ENCODE peak calls at places on chromosomes 1 and 21, in four cellular contexts. A, O, P and X are unnamed samples.

GRCh38 chr1:209387969-209388329 is 195.6 kb upstream of the CAMK1G start:
- DNase-seq in A (no peak), O (no peak), P (peak; percentile 51), X (no peak)

GRCh38 chr1:248886237-248886895 is 19.7 kb upstream of the PGBD2 start:
- DNase-seq in A (no peak), O (no peak), P (peak; percentile 68), X (no peak)

GRCh38 chr1:6491480-6491962 is at the start of gene PLEKHG5:
- DNase-seq in A (no peak), O (no peak), P (peak; percentile 41), X (no peak)

GRCh38 chr1:112457241-112457640 is 51.5 kb upstream of the WNT2B start:
- DNase-seq in A (no peak), O (no peak), P (no peak), X (no peak)

GRCh38 chr1:36702963-36703362 is 220.2 kb upstream of the CSF3R start:
- DNase-seq in A (no peak), O (no peak), P (no peak), X (no peak)

GRCh38 chr1:23895993-23896392 is 17.2 kb downstream of the CNR2 start:
- DNase-seq in A (no peak), O (no peak), P (no peak), X (no peak)

GRCh38 chr1:6005276-6005917 is 13.2 kb upstream of the NPHP4 start:
- DNase-seq in A (no peak), O (no peak), P (no peak), X (no peak)

GRCh38 chr1:225877570-225877969 is 4.6 kb downstream of the TMEM63A start:
- DNase-seq in A (peak; percentile 65), O (no peak), P (peak; percentile 47), X (no peak)

GRCh38 chr1:119372493-119373086 is 4.0 kb downstream of the HAO2 start:
- DNase-seq in A (no peak), O (no peak), P (peak; percentile 76), X (peak; percentile 23)

GRCh38 chr21:44706026-44706705 is 5.2 kb downstream of the TSPEAR start:
- DNase-seq in A (no peak), O (peak; percentile 66), P (no peak), X (no peak)

GRCh38 chr1:198397208-198397808 is 143.2 kb downstream of the ATP6V1G3 start:
- DNase-seq in A (no peak), O (no peak), P (no peak), X (no peak)

GRCh38 chr1:8424539-8425116 is 106.7 kb downstream of the SLC45A1 start:
- DNase-seq in A (no peak), O (no peak), P (no peak), X (no peak)

GRCh38 chr21:44376606-44377005 is 23.2 kb downstream of the TRPM2 start:
- DNase-seq in A (no peak), O (peak; percentile 39), P (no peak), X (no peak)

GRCh38 chr1:234528073-234528865 is 49.3 kb upstream of the TARBP1 start:
- DNase-seq in A (no peak), O (no peak), P (peak; percentile 45), X (no peak)

GRCh38 chr1:6536291-6536690 is 18.0 kb downstream of the NOL9 start:
- DNase-seq in A (no peak), O (no peak), P (no peak), X (no peak)

GRCh38 chr1:167711797-167712196 is 10.0 kb upstream of the MPZL1 start:
- DNase-seq in A (no peak), O (no peak), P (no peak), X (no peak)

GRCh38 chr1:155777541-155777940 is 79.5 kb downstream of the GON4L start:
- DNase-seq in A (no peak), O (no peak), P (no peak), X (no peak)

GRCh38 chr1:200891774-200892157 is 2.9 kb upstream of the INAVA start:
- DNase-seq in A (peak; percentile 71), O (no peak), P (no peak), X (peak; percentile 74)

GRCh38 chr1:50278961-50279360 is 144.3 kb downstream of the DMRTA2 start:
- DNase-seq in A (no peak), O (no peak), P (no peak), X (no peak)

GRCh38 chr1:159955456-159955855 is 1.4 kb upstream of the SLAMF9 start:
- DNase-seq in A (no peak), O (no peak), P (no peak), X (no peak)

GRCh38 chr1:98172022-98172421 is 251.2 kb upstream of the DPYD start:
- DNase-seq in A (no peak), O (no peak), P (no peak), X (no peak)

GRCh38 chr1:164767257-164768044 is 208.5 kb downstream of the PBX1 start:
- DNase-seq in A (no peak), O (no peak), P (peak; percentile 98), X (no peak)

GRCh38 chr1:201745023-201745422 is 83.9 kb upstream of the IPO9 start:
- DNase-seq in A (no peak), O (no peak), P (peak; percentile 84), X (no peak)

GRCh38 chr1:204366759-204367158 is 7.0 kb upstream of the PLEKHA6 start:
- DNase-seq in A (no peak), O (no peak), P (no peak), X (no peak)

GRCh38 chr1:238466459-238466858 is 575.7 kb upstream of the ZP4 start:
- DNase-seq in A (no peak), O (no peak), P (no peak), X (no peak)

GRCh38 chr21:46129846-46130651 is 25.3 kb downstream of the FTCD start:
- DNase-seq in A (no peak), O (no peak), P (no peak), X (no peak)

GRCh38 chr21:26719750-26720149 is 125.5 kb downstream of the ADAMTS1 start:
- DNase-seq in A (no peak), O (no peak), P (no peak), X (no peak)

GRCh38 chr1:182527680-182528079 is 61.4 kb downstream of the RNASEL start:
- DNase-seq in A (no peak), O (no peak), P (no peak), X (no peak)

GRCh38 chr1:10980841-10981727 is 31.4 kb upstream of the TARDBP start:
- DNase-seq in A (peak; percentile 43), O (no peak), P (peak; percentile 52), X (no peak)

DNA sequence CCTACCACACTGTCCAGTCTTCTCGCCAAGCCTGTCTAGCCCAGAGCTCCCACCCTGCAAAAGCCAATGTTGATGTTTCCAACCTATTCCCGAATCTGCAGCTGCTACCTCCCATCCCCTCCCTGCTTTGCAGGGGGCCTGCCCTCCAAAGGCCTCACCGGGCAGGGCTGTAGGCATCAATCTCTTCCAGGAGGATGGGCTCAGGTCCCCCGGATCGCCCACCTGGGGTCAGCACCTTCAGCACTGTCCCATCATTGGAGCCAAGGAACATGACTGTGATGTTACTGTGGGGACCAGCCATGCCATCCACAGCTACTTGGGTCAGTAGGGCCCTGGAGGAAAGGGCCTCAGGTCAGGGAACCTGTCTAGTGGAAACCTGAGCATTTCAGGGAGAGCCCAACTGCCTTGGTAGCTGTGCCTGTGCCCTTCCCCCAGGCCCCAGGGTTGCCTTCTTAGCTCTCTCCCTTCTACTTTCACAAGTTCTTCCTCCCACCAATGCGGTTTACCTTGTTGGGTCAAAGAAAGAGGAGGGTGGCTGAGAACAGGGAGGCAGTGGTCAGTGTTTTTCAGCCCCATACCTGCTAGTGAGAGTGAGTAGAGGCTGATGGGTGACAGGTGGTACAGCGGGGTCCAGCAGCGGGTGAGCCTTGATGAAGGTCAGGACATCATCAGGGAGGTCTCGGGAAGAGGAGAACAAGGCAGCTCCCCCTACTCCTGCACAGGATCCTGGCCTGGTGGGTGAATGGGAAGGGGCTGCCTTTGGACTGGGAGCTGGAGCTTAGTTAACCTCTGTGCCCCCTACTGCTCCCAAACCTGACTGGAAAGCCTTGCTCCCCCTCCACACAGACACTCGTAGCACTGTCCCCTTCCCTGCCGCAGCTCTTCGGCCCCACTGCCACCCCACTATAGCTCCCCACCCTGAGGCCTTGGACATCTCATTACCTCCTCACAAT is 10.7 kb downstream of the SEMA6C start:
- DNase-seq in A (no peak), O (no peak), P (no peak), X (no peak)
- TF ChIP-seq CTCF in A (no peak), O (no peak), P (no peak), X (peak; percentile 12)

DNA sequence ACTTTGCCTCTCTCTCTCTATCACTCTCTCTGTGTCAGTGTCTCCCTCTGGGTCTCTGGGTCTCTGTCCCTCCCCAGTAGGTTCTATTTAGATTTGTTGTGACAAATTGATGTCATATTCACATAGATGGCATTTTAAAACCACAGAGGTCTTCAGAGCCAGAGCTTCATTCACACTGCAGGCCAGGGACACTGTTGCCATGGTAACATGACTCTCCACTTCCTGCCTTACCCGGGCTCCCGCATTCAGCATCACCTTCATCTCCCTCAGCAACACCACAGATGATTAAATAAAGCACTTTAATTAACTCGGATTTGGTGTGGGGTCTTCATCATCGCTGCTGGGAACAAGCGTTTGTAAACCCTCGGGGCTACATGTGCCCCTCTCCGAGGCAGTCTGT is 132.6 kb downstream of the ETS2 start:
- DNase-seq in A (no peak), O (no peak), P (peak; percentile 46), X (no peak)
- TF ChIP-seq CTCF in A (no peak), O (no peak), P (no peak), X (no peak)

GRCh38 chr1:239841635-239842034 is 250.0 kb upstream of the FMN2 start:
- DNase-seq in A (no peak), O (no peak), P (no peak), X (no peak)
- TF ChIP-seq CTCF in A (no peak), O (no peak), P (no peak), X (no peak)

GRCh38 chr1:110548381-110548780 is 29.4 kb upstream of the KCNA10 start:
- DNase-seq in A (no peak), O (no peak), P (peak; percentile 20), X (peak; percentile 40)
- TF ChIP-seq CTCF in A (peak; percentile 63), O (peak; percentile 70), P (peak; percentile 48), X (peak; percentile 65)

GRCh38 chr1:53266038-53266437 is 27.7 kb upstream of the MAGOH start:
- DNase-seq in A (no peak), O (no peak), P (peak; percentile 15), X (no peak)
- TF ChIP-seq CTCF in A (peak; percentile 46), O (peak; percentile 50), P (peak; percentile 19), X (peak; percentile 44)

DNA sequence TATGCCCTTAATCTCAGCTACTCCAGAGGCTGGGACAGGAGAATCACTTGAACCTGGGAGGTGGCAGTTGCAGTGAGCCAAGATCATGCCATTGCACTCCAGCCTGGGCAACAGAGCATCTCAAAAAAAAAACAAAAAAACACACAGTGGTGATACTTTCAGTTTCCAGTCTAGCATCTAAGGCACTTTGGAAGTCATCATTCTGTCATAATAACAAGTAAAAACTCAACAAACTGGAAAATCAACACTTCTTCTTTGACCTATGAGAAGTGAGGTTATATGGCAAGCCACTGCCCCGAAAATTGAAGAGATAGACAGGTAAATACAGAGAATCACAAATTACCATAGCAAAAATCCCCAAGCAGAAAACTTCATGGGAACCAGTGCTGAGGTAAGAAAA is 51.9 kb downstream of the IL12RB2 start:
- DNase-seq in A (no peak), O (no peak), P (no peak), X (no peak)
- TF ChIP-seq CTCF in A (no peak), O (no peak), P (no peak), X (no peak)

GRCh38 chr1:100868364-100868995 is 26.2 kb downstream of the EXTL2 start:
- DNase-seq in A (no peak), O (no peak), P (peak; percentile 73), X (no peak)
- TF ChIP-seq CTCF in A (peak; percentile 84), O (peak; percentile 87), P (peak; percentile 49), X (peak; percentile 74)